ENCODE peak calls at places on chromosomes 2 and 18, in four cellular contexts. X is mesenchymal stem cell; O is IMR-90; C is CD8-positive, alpha-beta T cell. D is an unnamed sample.
A peak's percentile ranks its signal among the peaks of the same experiment; 100 is the strongest.

GRCh38 chr2:141529674-141530073 is 601.1 kb downstream of the LRP1B start:
- DNase-seq in O (no peak), X (peak; percentile 22), C (no peak), D (no peak)

GRCh38 chr2:21422050-21422449 is 298.3 kb downstream of the TDRD15 start:
- DNase-seq in X (peak; percentile 44), C (no peak), O (peak; percentile 27), D (no peak)

GRCh38 chr2:181683518-181684453 is 3.5 kb upstream of the NEUROD1 start:
- DNase-seq in X (peak; percentile 43), O (peak; percentile 18), C (no peak), D (no peak)

GRCh38 chr18:13151656-13152055 is 66.9 kb upstream of the LDLRAD4 start:
- DNase-seq in X (no peak), C (no peak), O (no peak), D (no peak)

GRCh38 chr2:186255823-186256222 is 230.2 kb upstream of the ZC3H15 start:
- DNase-seq in O (no peak), C (no peak), X (no peak), D (no peak)

GRCh38 chr18:47168913-47169312 is 7.3 kb downstream of the IER3IP1 start:
- DNase-seq in O (no peak), X (no peak), C (no peak), D (no peak)

GRCh38 chr18:984004-984403 is 79.3 kb downstream of the ADCYAP1 start:
- DNase-seq in X (peak; percentile 28), O (no peak), C (no peak), D (no peak)

GRCh38 chr2:188326669-188327301 is 35.1 kb downstream of the GULP1 start:
- DNase-seq in C (no peak), X (peak; percentile 87), O (peak; percentile 70), D (no peak)

GRCh38 chr2:51079945-51080344 is 48.0 kb upstream of the NRXN1 start:
- DNase-seq in C (no peak), X (no peak), O (peak; percentile 28), D (no peak)

GRCh38 chr2:66434679-66435548 is at the start of gene MEIS1:
- DNase-seq in C (no peak), X (peak; percentile 99), O (peak; percentile 100), D (peak; percentile 39)

GRCh38 chr18:73023975-73024374 is 156.2 kb upstream of the NETO1 start:
- DNase-seq in O (no peak), X (no peak), C (no peak), D (no peak)

GRCh38 chr2:205570641-205571040 is 111.7 kb upstream of the NRP2 start:
- DNase-seq in X (no peak), C (no peak), O (no peak), D (no peak)

GRCh38 chr2:157229572-157229971 is 27.9 kb upstream of the GALNT5 start:
- DNase-seq in C (no peak), O (peak; percentile 94), X (peak; percentile 32), D (no peak)

GRCh38 chr2:227932001-227932400 is 60.6 kb downstream of the DAW1 start:
- DNase-seq in O (no peak), C (no peak), X (no peak), D (no peak)

GRCh38 chr2:80303825-80304521 is 579 bp downstream of the LRRTM1 start:
- DNase-seq in X (peak; percentile 21), C (no peak), O (no peak), D (no peak)

GRCh38 chr2:227817940-227818568 is 4.4 kb downstream of the CCL20 start:
- DNase-seq in O (peak; percentile 100), C (peak; percentile 4), X (peak; percentile 100), D (peak; percentile 64)

GRCh38 chr2:204718607-204719006 is 173.3 kb downstream of the PARD3B start:
- DNase-seq in C (no peak), O (no peak), X (no peak), D (no peak)

GRCh38 chr2:39007875-39008504 is 112.9 kb downstream of the SOS1 start:
- DNase-seq in X (no peak), C (no peak), O (no peak), D (no peak)
- H3K27ac ChIP-seq in X (no peak overlapping the region), C (no peak overlapping the region), O (no peak overlapping the region), D (no peak overlapping the region)

GRCh38 chr2:45000921-45001628 is 8.2 kb downstream of the SIX2 start:
- DNase-seq in O (no peak), X (peak; percentile 25), C (no peak), D (no peak)
- H3K4me3 ChIP-seq in O (no peak overlapping the region), X (peak overlapping the region; percentile 77), C (no peak overlapping the region), D (peak overlapping the region; percentile 25)

DNA sequence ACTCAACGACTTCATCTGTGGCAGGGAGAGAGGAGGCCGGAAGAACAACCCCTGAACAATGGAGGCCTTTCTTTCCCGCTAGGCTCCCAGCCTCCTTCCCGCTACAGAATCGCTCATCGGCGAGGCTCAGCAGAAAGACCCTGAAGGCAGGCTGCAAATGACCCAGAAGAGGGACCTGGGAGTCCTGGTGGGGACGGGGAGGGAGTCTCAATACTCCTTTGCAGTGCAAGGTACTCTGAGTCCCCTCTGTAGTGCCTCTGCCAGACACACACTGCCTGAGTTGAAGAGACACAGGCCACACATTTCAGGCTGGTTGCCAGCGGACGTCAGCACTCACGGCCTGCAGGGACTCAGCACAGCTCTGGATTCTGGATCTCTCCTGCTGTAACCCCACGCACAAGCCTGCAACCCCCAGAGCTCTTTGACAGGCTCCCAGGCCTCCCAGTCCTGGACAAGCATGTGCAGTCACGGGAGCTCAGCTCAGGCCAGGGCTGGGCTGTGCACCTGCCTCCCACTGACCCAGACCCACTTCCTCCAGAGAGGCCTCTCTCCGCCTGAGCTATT is 6.1 kb downstream of the GPR17 start:
- DNase-seq in C (no peak), O (no peak), X (peak; percentile 80), D (no peak)
- H3K27ac ChIP-seq in C (no peak overlapping the region), O (no peak overlapping the region), X (no peak overlapping the region), D (peak overlapping the region; percentile 54)

DNA sequence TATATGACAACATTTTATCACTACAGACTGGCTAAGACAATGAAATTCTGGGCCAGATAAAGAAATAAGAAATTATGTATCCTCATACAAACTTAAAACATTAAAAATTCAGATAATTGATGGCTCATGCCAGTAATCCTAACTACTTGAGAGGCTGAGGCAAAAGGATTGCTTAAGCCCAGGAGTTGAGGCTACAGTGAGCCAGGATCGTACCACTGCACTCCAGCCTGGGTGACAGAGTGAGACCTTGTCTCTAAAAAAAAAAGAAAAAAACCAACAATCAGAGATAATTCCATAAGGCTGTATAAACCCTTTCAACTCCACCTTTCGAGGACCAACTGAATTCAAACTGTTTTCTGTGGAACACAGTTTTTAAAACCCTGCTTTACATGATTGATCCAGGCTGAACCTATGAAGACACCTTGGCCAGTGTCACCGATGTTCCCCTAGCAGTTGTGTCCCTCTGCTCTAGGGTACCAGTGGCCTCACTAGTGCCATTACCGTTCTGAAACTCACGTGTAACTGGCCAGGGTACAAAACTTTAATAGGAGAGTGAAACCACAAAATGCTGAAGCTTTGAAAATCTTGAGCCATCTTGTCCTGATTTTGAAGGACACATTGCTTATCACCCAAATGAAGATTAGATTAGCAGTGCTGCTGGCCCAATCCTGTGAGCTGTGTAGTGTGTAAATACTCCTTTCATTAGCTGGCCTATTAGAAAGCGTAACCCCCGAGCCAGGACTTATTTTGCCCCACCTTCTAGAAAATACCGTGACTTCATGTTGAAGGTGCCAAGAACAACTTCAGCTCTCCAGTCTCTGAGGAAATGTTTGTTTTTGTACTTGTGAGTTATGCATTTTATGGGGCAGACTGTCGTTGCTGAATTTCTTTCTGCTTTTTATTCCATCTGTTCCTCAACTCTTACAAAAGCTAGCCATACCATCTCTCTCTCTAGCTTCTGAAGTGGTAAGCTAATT is 148.0 kb upstream of the MAP3K20 start:
- DNase-seq in O (peak; percentile 88), C (no peak), X (no peak), D (no peak)
- H3K4me3 ChIP-seq in O (no peak overlapping the region), C (no peak overlapping the region), X (peak overlapping the region; percentile 44), D (peak overlapping the region; percentile 5)

DNA sequence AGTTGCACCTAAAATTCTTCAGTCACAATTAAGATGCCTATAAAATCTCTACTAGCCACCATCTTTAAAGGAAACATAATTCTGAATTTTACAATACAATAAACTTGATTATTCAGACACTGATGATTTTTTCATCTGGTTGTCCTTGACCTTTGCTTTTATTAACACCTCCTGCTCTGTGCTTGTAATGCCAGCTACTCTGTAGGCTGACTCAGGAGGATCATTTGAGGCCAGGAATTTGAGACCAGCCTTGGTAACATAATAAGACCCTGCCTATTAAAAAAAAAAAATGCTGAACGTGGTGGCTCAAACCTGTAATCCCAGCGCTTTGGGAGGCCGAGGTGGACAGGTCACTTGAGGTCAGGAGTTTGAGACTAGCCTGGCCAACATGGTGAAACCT is 38.3 kb downstream of the HAT1 start:
- DNase-seq in O (no peak), X (no peak), C (no peak), D (no peak)
- H3K27ac ChIP-seq in O (no peak overlapping the region), X (no peak overlapping the region), C (no peak overlapping the region), D (no peak overlapping the region)

DNA sequence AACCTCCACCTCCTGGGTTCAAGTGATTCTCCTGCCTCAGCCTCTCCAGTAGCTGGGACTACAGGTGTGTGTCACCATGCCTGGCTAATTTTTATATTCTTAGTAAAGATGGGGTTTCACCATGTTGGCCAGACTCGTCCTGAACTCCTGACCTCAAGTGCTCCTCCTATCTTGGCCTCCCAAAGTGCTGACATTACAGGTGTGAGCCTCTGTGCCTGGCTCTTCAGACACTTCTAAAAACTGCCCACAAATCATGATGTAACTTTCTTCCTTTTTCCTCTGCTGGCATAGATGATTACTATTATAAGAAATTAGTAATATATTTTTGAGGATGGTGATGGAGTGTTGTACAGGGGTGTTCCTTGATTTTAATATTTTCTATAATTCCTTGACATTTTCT is 6.0 kb downstream of the OSBPL6 start:
- DNase-seq in X (no peak), C (no peak), O (no peak), D (no peak)
- H3K4me3 ChIP-seq in X (no peak overlapping the region), C (no peak overlapping the region), O (no peak overlapping the region), D (no peak overlapping the region)

GRCh38 chr2:230868947-230869690 is 4.4 kb downstream of the ITM2C start:
- DNase-seq in O (no peak), C (no peak), X (peak; percentile 42), D (no peak)
- H3K27ac ChIP-seq in O (no peak overlapping the region), C (no peak overlapping the region), X (peak overlapping the region; percentile 96), D (peak overlapping the region; percentile 69)

DNA sequence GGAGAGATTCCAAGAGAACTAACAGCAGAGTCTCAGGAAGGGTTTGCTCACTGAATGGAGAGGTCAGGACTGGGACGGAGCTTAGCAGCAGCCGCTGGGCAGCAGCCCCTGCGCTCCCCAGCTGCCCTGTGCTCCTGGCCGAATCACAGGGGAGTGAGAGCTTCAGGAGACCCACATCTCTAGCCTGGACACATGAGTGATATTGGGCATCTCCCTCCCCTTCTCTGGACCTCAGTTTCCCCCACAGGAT is 511 bp downstream of the MATN3 start:
- DNase-seq in X (no peak), C (no peak), O (no peak), D (no peak)
- H3K4me3 ChIP-seq in X (peak overlapping the region; percentile 76), C (no peak overlapping the region), O (peak overlapping the region; percentile 50), D (peak overlapping the region; percentile 57)